ENCODE peak calls at places on chromosomes 4 and X, in seven cellular contexts. One of them, this sample, is unnamed.

GRCh38 chr4:98663226-98664006 is 5.0 kb upstream of the TSPAN5 start:
- DNase-seq in GM23338: no peak
- DNase-seq in neural progenitor cell: no peak
- DNase-seq in PC-3: peak
- DNase-seq in GM23248: no peak
- DNase-seq in HCT116: no peak
- DNase-seq in MM.1S: peak
- DNase-seq in this sample: no peak

GRCh38 chrX:38975368-38975767 is 174.1 kb downstream of the MID1IP1 start:
- DNase-seq in GM23338: no peak
- DNase-seq in neural progenitor cell: no peak
- DNase-seq in PC-3: no peak
- DNase-seq in GM23248: no peak
- DNase-seq in HCT116: no peak
- DNase-seq in MM.1S: no peak
- DNase-seq in this sample: no peak

GRCh38 chr4:74619931-74620702 is 174.2 kb downstream of the BTC start:
- DNase-seq in GM23338: no peak
- DNase-seq in neural progenitor cell: no peak
- DNase-seq in PC-3: peak
- DNase-seq in GM23248: peak
- DNase-seq in HCT116: no peak
- DNase-seq in MM.1S: no peak
- DNase-seq in this sample: no peak

GRCh38 chr4:11623726-11624037 is 195.0 kb upstream of the HS3ST1 start:
- DNase-seq in GM23338: peak
- DNase-seq in neural progenitor cell: peak
- DNase-seq in PC-3: peak
- DNase-seq in GM23248: no peak
- DNase-seq in HCT116: no peak
- DNase-seq in MM.1S: peak
- DNase-seq in this sample: peak

GRCh38 chr4:3436798-3437581 is 4.8 kb upstream of the HGFAC start:
- DNase-seq in GM23338: no peak
- DNase-seq in neural progenitor cell: no peak
- DNase-seq in PC-3: peak
- DNase-seq in GM23248: peak
- DNase-seq in HCT116: peak
- DNase-seq in MM.1S: no peak
- DNase-seq in this sample: peak

GRCh38 chr4:124907881-124908280 is 195.3 kb upstream of the ANKRD50 start:
- DNase-seq in GM23338: no peak
- DNase-seq in neural progenitor cell: no peak
- DNase-seq in PC-3: peak
- DNase-seq in GM23248: peak
- DNase-seq in HCT116: no peak
- DNase-seq in MM.1S: no peak
- DNase-seq in this sample: no peak

GRCh38 chrX:18617351-18617750 is 54.6 kb downstream of the RS1 start:
- DNase-seq in GM23338: no peak
- DNase-seq in neural progenitor cell: peak
- DNase-seq in PC-3: peak
- DNase-seq in GM23248: peak
- DNase-seq in HCT116: peak
- DNase-seq in MM.1S: no peak
- DNase-seq in this sample: peak

GRCh38 chrX:151737494-151737893 is 2.9 kb downstream of the CNGA2 start:
- DNase-seq in GM23338: no peak
- DNase-seq in neural progenitor cell: no peak
- DNase-seq in PC-3: no peak
- DNase-seq in GM23248: no peak
- DNase-seq in HCT116: no peak
- DNase-seq in MM.1S: no peak
- DNase-seq in this sample: no peak

GRCh38 chr4:88866862-88867550 is 169.4 kb upstream of the NAP1L5 start:
- DNase-seq in GM23338: no peak
- DNase-seq in neural progenitor cell: no peak
- DNase-seq in PC-3: peak
- DNase-seq in GM23248: peak
- DNase-seq in HCT116: no peak
- DNase-seq in MM.1S: peak
- DNase-seq in this sample: no peak

GRCh38 chr4:54961357-54961975 is 163.9 kb downstream of the KDR start:
- DNase-seq in GM23338: peak
- DNase-seq in neural progenitor cell: peak
- DNase-seq in PC-3: peak
- DNase-seq in GM23248: peak
- DNase-seq in HCT116: peak
- DNase-seq in MM.1S: peak
- DNase-seq in this sample: peak

GRCh38 chr4:61734409-61734808 is 534.3 kb downstream of the ADGRL3 start:
- DNase-seq in GM23338: peak
- DNase-seq in neural progenitor cell: no peak
- DNase-seq in PC-3: no peak
- DNase-seq in GM23248: no peak
- DNase-seq in HCT116: no peak
- DNase-seq in MM.1S: no peak
- DNase-seq in this sample: no peak

GRCh38 chr4:24282446-24282845 is 301.9 kb downstream of the DHX15 start:
- DNase-seq in GM23338: peak
- DNase-seq in neural progenitor cell: no peak
- DNase-seq in PC-3: no peak
- DNase-seq in GM23248: no peak
- DNase-seq in HCT116: no peak
- DNase-seq in MM.1S: no peak
- DNase-seq in this sample: no peak

GRCh38 chr4:24278693-24279092 is 305.7 kb downstream of the DHX15 start:
- DNase-seq in GM23338: no peak
- DNase-seq in neural progenitor cell: no peak
- DNase-seq in PC-3: no peak
- DNase-seq in GM23248: no peak
- DNase-seq in HCT116: no peak
- DNase-seq in MM.1S: no peak
- DNase-seq in this sample: peak

GRCh38 chr4:24279492-24279891 is 304.9 kb downstream of the DHX15 start:
- DNase-seq in GM23338: no peak
- DNase-seq in neural progenitor cell: no peak
- DNase-seq in PC-3: no peak
- DNase-seq in GM23248: no peak
- DNase-seq in HCT116: no peak
- DNase-seq in MM.1S: no peak
- DNase-seq in this sample: no peak

GRCh38 chr4:24274401-24275035 is 309.8 kb downstream of the DHX15 start:
- DNase-seq in GM23338: no peak
- DNase-seq in neural progenitor cell: no peak
- DNase-seq in PC-3: peak
- DNase-seq in GM23248: peak
- DNase-seq in HCT116: no peak
- DNase-seq in MM.1S: no peak
- DNase-seq in this sample: no peak

GRCh38 chr4:24279911-24280375 is 304.4 kb downstream of the DHX15 start:
- DNase-seq in GM23338: no peak
- DNase-seq in neural progenitor cell: peak
- DNase-seq in PC-3: no peak
- DNase-seq in GM23248: no peak
- DNase-seq in HCT116: no peak
- DNase-seq in MM.1S: no peak
- DNase-seq in this sample: peak
- TF ChIP-seq EZH2 in GM23338: no peak
- TF ChIP-seq EZH2 in neural progenitor cell: no peak
- TF ChIP-seq EZH2 in PC-3: no peak
- TF ChIP-seq EZH2 in GM23248: no peak
- TF ChIP-seq EZH2 in HCT116: no peak
- TF ChIP-seq EZH2 in MM.1S: no peak
- TF ChIP-seq EZH2 in this sample: no peak

DNA sequence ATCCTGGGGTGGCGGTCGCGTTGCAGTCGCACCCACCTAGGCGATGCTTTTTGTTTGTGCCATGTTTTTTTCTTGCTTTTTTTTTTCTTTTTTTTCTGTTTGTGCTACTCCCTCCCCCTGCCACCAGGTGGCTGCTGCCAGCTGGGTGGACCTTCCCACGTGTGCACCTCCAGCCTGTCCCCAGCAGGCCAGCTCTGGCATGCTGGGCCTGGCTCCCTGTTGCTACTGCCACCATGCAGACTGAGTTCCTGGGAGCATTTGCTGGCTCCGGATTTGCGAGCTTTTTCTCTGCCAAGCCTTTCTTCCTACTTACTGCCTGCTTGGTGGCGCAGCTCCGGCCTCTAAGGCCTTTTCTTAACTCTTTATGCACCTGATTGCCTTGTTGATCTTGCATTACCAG is 161.2 kb upstream of the WDFY3 start:
- DNase-seq in GM23338: peak
- DNase-seq in neural progenitor cell: peak
- DNase-seq in PC-3: peak
- DNase-seq in GM23248: peak
- DNase-seq in HCT116: peak
- DNase-seq in MM.1S: peak
- DNase-seq in this sample: peak
- TF ChIP-seq EZH2phosphoT487 in GM23338: no peak
- TF ChIP-seq EZH2phosphoT487 in neural progenitor cell: no peak
- TF ChIP-seq EZH2phosphoT487 in PC-3: no peak
- TF ChIP-seq EZH2phosphoT487 in GM23248: no peak
- TF ChIP-seq EZH2phosphoT487 in HCT116: no peak
- TF ChIP-seq EZH2phosphoT487 in MM.1S: no peak
- TF ChIP-seq EZH2phosphoT487 in this sample: no peak

GRCh38 chr4:6472008-6472386 is 417 bp downstream of the PPP2R2C start:
- DNase-seq in GM23338: no peak
- DNase-seq in neural progenitor cell: no peak
- DNase-seq in PC-3: no peak
- DNase-seq in GM23248: no peak
- DNase-seq in HCT116: no peak
- DNase-seq in MM.1S: no peak
- DNase-seq in this sample: no peak
- TF ChIP-seq EZH2 in GM23338: no peak
- TF ChIP-seq EZH2 in neural progenitor cell: peak
- TF ChIP-seq EZH2 in PC-3: no peak
- TF ChIP-seq EZH2 in GM23248: no peak
- TF ChIP-seq EZH2 in HCT116: no peak
- TF ChIP-seq EZH2 in MM.1S: no peak
- TF ChIP-seq EZH2 in this sample: peak

GRCh38 chr4:5018096-5018495 is 1.2 kb downstream of the CYTL1 start:
- DNase-seq in GM23338: no peak
- DNase-seq in neural progenitor cell: no peak
- DNase-seq in PC-3: peak
- DNase-seq in GM23248: no peak
- DNase-seq in HCT116: no peak
- DNase-seq in MM.1S: no peak
- DNase-seq in this sample: no peak

GRCh38 chr4:5019274-5019673 is at the start of gene CYTL1:
- DNase-seq in GM23338: peak
- DNase-seq in neural progenitor cell: peak
- DNase-seq in PC-3: no peak
- DNase-seq in GM23248: no peak
- DNase-seq in HCT116: no peak
- DNase-seq in MM.1S: no peak
- DNase-seq in this sample: no peak

GRCh38 chr4:5020341-5020740 is 1.1 kb upstream of the CYTL1 start:
- DNase-seq in GM23338: no peak
- DNase-seq in neural progenitor cell: no peak
- DNase-seq in PC-3: no peak
- DNase-seq in GM23248: no peak
- DNase-seq in HCT116: no peak
- DNase-seq in MM.1S: no peak
- DNase-seq in this sample: no peak

GRCh38 chr4:5019796-5020195 is 538 bp upstream of the CYTL1 start:
- DNase-seq in GM23338: peak
- DNase-seq in neural progenitor cell: no peak
- DNase-seq in PC-3: no peak
- DNase-seq in GM23248: no peak
- DNase-seq in HCT116: no peak
- DNase-seq in MM.1S: no peak
- DNase-seq in this sample: no peak

DNA sequence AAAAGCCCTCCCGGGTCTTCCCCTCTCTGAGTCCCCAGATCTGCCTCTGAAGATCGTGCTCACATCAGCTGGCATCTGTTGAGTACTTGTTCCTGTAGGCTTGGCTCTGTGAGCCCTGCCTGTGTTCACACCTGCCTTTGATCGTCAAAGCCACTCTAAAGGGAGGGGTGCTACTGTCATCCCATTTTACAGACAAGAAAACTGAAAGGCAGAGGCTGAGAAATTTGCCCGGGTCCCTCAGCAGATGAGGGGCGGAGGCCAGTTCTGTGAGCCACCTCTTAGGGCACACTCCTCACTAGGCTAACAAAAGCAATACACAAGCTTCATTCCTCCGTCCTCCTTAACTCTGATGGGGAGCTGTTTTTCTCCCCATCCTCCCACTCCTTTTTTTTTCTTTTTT is 655 bp downstream of the CYTL1 start:
- DNase-seq in GM23338: peak
- DNase-seq in neural progenitor cell: no peak
- DNase-seq in PC-3: no peak
- DNase-seq in GM23248: no peak
- DNase-seq in HCT116: no peak
- DNase-seq in MM.1S: no peak
- DNase-seq in this sample: no peak
- TF ChIP-seq EZH2phosphoT487 in GM23338: no peak
- TF ChIP-seq EZH2phosphoT487 in neural progenitor cell: no peak
- TF ChIP-seq EZH2phosphoT487 in PC-3: no peak
- TF ChIP-seq EZH2phosphoT487 in GM23248: no peak
- TF ChIP-seq EZH2phosphoT487 in HCT116: no peak
- TF ChIP-seq EZH2phosphoT487 in MM.1S: no peak
- TF ChIP-seq EZH2phosphoT487 in this sample: no peak

DNA sequence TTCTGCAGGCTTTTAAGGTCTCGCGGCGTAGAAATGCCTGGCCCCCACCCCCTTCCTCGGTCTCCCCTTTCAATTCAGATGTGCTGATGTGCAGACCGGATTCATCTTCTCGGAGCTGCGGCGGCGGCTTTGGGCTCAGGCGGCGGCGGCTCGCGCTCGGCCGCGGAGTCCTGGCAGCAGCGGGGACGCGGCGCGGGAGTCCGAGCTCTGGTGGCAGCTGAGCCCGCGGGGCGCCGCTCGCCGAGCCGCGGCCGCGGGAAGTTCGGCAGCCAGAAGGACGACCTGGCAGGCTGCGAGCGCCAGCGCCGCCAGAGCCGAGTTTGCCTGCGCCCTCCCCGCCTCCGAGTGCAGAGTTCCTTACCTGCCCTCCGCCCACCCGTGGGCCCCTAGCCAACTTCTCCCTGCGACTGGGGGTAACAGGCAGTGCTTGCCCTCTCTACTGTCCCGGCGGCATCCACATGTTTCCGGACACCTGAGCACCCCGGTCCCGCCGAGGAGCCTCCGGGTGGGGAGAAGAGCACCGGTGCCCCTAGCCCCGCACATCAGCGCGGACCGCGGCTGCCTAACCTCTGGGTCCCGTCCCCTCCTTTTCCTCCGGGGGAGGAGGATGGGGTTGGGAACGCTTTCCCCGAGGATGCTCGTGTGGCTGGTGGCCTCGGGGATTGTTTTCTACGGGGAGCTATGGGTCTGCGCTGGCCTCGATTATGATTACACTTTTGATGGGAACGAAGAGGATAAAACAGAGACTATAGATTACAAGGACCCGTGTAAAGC is 448 bp downstream of the TLL1 start:
- DNase-seq in GM23338: peak
- DNase-seq in neural progenitor cell: peak
- DNase-seq in PC-3: peak
- DNase-seq in GM23248: peak
- DNase-seq in HCT116: no peak
- DNase-seq in MM.1S: peak
- DNase-seq in this sample: peak
- TF ChIP-seq EZH2 in GM23338: peak
- TF ChIP-seq EZH2 in neural progenitor cell: peak
- TF ChIP-seq EZH2 in PC-3: no peak
- TF ChIP-seq EZH2 in GM23248: no peak
- TF ChIP-seq EZH2 in HCT116: no peak
- TF ChIP-seq EZH2 in MM.1S: no peak
- TF ChIP-seq EZH2 in this sample: peak